ENCODE peak calls at places on chromosomes 1 and 21, in six cellular contexts. One of them, this sample, is unnamed.

GRCh38 chr1:44602675-44603610 is 71.3 kb downstream of the TMEM53 start:
- DNase-seq in K562: no peak
- DNase-seq in HepG2: no peak
- DNase-seq in H1: no peak
- DNase-seq in GM12878: no peak
- DNase-seq in SK-N-SH: peak
- DNase-seq in this sample: no peak

GRCh38 chr1:205983925-205984725 is 19.1 kb downstream of the RAB7B start:
- DNase-seq in K562: peak
- DNase-seq in HepG2: peak
- DNase-seq in H1: peak
- DNase-seq in GM12878: no peak
- DNase-seq in SK-N-SH: peak
- DNase-seq in this sample: no peak

GRCh38 chr1:164754088-164754600 is 195.2 kb downstream of the PBX1 start:
- DNase-seq in K562: no peak
- DNase-seq in HepG2: no peak
- DNase-seq in H1: no peak
- DNase-seq in GM12878: no peak
- DNase-seq in SK-N-SH: no peak
- DNase-seq in this sample: no peak

GRCh38 chr1:157096881-157097280 is 2.7 kb downstream of the ETV3L start:
- DNase-seq in K562: no peak
- DNase-seq in HepG2: no peak
- DNase-seq in H1: no peak
- DNase-seq in GM12878: no peak
- DNase-seq in SK-N-SH: no peak
- DNase-seq in this sample: no peak

GRCh38 chr21:22842875-22843274 is 1844.7 kb downstream of the NCAM2 start:
- DNase-seq in K562: no peak
- DNase-seq in HepG2: no peak
- DNase-seq in H1: no peak
- DNase-seq in GM12878: no peak
- DNase-seq in SK-N-SH: no peak
- DNase-seq in this sample: no peak

GRCh38 chr1:112402682-112403643 is 6.9 kb downstream of the CTTNBP2NL start:
- DNase-seq in K562: no peak
- DNase-seq in HepG2: no peak
- DNase-seq in H1: no peak
- DNase-seq in GM12878: no peak
- DNase-seq in SK-N-SH: no peak
- DNase-seq in this sample: no peak

GRCh38 chr1:201648911-201649775 is 110.2 kb downstream of the NAV1 start:
- DNase-seq in K562: peak
- DNase-seq in HepG2: no peak
- DNase-seq in H1: peak
- DNase-seq in GM12878: no peak
- DNase-seq in SK-N-SH: peak
- DNase-seq in this sample: no peak

GRCh38 chr1:236718328-236718727 is 32.0 kb downstream of the ACTN2 start:
- DNase-seq in K562: no peak
- DNase-seq in HepG2: no peak
- DNase-seq in H1: no peak
- DNase-seq in GM12878: no peak
- DNase-seq in SK-N-SH: no peak
- DNase-seq in this sample: no peak

GRCh38 chr1:30386145-30386926 is 337.0 kb downstream of the MATN1 start:
- DNase-seq in K562: no peak
- DNase-seq in HepG2: peak
- DNase-seq in H1: no peak
- DNase-seq in GM12878: no peak
- DNase-seq in SK-N-SH: no peak
- DNase-seq in this sample: no peak

GRCh38 chr1:5595531-5596170 is 396.6 kb downstream of the NPHP4 start:
- DNase-seq in K562: no peak
- DNase-seq in HepG2: no peak
- DNase-seq in H1: no peak
- DNase-seq in GM12878: no peak
- DNase-seq in SK-N-SH: no peak
- DNase-seq in this sample: no peak

GRCh38 chr1:101268893-101269292 is 32.1 kb downstream of the S1PR1 start:
- DNase-seq in K562: no peak
- DNase-seq in HepG2: no peak
- DNase-seq in H1: no peak
- DNase-seq in GM12878: no peak
- DNase-seq in SK-N-SH: no peak
- DNase-seq in this sample: no peak

GRCh38 chr1:154418062-154418897 is 13.1 kb downstream of the IL6R start:
- DNase-seq in K562: no peak
- DNase-seq in HepG2: peak
- DNase-seq in H1: no peak
- DNase-seq in GM12878: no peak
- DNase-seq in SK-N-SH: peak
- DNase-seq in this sample: no peak

GRCh38 chr1:199246716-199247115 is 607.9 kb downstream of the PTPRC start:
- DNase-seq in K562: no peak
- DNase-seq in HepG2: no peak
- DNase-seq in H1: no peak
- DNase-seq in GM12878: no peak
- DNase-seq in SK-N-SH: peak
- DNase-seq in this sample: no peak

GRCh38 chr1:53370369-53370961 is 42.6 kb upstream of the LRP8 start:
- DNase-seq in K562: no peak
- DNase-seq in HepG2: no peak
- DNase-seq in H1: peak
- DNase-seq in GM12878: no peak
- DNase-seq in SK-N-SH: no peak
- DNase-seq in this sample: no peak

GRCh38 chr21:29155118-29155932 is 24.9 kb downstream of the MAP3K7CL start:
- DNase-seq in K562: no peak
- DNase-seq in HepG2: no peak
- DNase-seq in H1: no peak
- DNase-seq in GM12878: no peak
- DNase-seq in SK-N-SH: peak
- DNase-seq in this sample: no peak

GRCh38 chr1:24157921-24158481 is 15.1 kb upstream of the IL22RA1 start:
- DNase-seq in K562: no peak
- DNase-seq in HepG2: no peak
- DNase-seq in H1: no peak
- DNase-seq in GM12878: no peak
- DNase-seq in SK-N-SH: peak
- DNase-seq in this sample: no peak

GRCh38 chr1:77706321-77706720 is 23.9 kb upstream of the ZZZ3 start:
- DNase-seq in K562: no peak
- DNase-seq in HepG2: no peak
- DNase-seq in H1: no peak
- DNase-seq in GM12878: no peak
- DNase-seq in SK-N-SH: no peak
- DNase-seq in this sample: no peak

GRCh38 chr21:43712268-43712942 is 6.5 kb upstream of the PDXK start:
- DNase-seq in K562: no peak
- DNase-seq in HepG2: no peak
- DNase-seq in H1: no peak
- DNase-seq in GM12878: no peak
- DNase-seq in SK-N-SH: no peak
- DNase-seq in this sample: no peak

GRCh38 chr1:58180537-58180936 is 366.0 kb downstream of the OMA1 start:
- DNase-seq in K562: no peak
- DNase-seq in HepG2: no peak
- DNase-seq in H1: no peak
- DNase-seq in GM12878: no peak
- DNase-seq in SK-N-SH: no peak
- DNase-seq in this sample: no peak

GRCh38 chr1:184634296-184634695 is 120.4 kb downstream of the EDEM3 start:
- DNase-seq in K562: no peak
- DNase-seq in HepG2: no peak
- DNase-seq in H1: no peak
- DNase-seq in GM12878: no peak
- DNase-seq in SK-N-SH: no peak
- DNase-seq in this sample: no peak

GRCh38 chr21:15159382-15160020 is 94.7 kb upstream of the NRIP1 start:
- DNase-seq in K562: no peak
- DNase-seq in HepG2: no peak
- DNase-seq in H1: no peak
- DNase-seq in GM12878: no peak
- DNase-seq in SK-N-SH: no peak
- DNase-seq in this sample: no peak

GRCh38 chr1:17596651-17597509 is 57.4 kb downstream of the ARHGEF10L start:
- DNase-seq in K562: no peak
- DNase-seq in HepG2: no peak
- DNase-seq in H1: no peak
- DNase-seq in GM12878: no peak
- DNase-seq in SK-N-SH: peak
- DNase-seq in this sample: no peak

GRCh38 chr1:222631611-222632208 is 13.8 kb downstream of the MIA3 start:
- DNase-seq in K562: no peak
- DNase-seq in HepG2: no peak
- DNase-seq in H1: no peak
- DNase-seq in GM12878: no peak
- DNase-seq in SK-N-SH: no peak
- DNase-seq in this sample: no peak

GRCh38 chr1:64880449-64880848 is 85.9 kb downstream of the JAK1 start:
- DNase-seq in K562: no peak
- DNase-seq in HepG2: no peak
- DNase-seq in H1: peak
- DNase-seq in GM12878: no peak
- DNase-seq in SK-N-SH: no peak
- DNase-seq in this sample: no peak

GRCh38 chr21:37659874-37660273 is 256.4 kb downstream of the KCNJ6 start:
- DNase-seq in K562: no peak
- DNase-seq in HepG2: no peak
- DNase-seq in H1: no peak
- DNase-seq in GM12878: no peak
- DNase-seq in SK-N-SH: no peak
- DNase-seq in this sample: no peak

GRCh38 chr1:155989242-155989991 is 11.1 kb upstream of the ARHGEF2 start:
- DNase-seq in K562: peak
- DNase-seq in HepG2: peak
- DNase-seq in H1: peak
- DNase-seq in GM12878: no peak
- DNase-seq in SK-N-SH: peak
- DNase-seq in this sample: no peak

GRCh38 chr1:243490147-243490546 is 234.3 kb downstream of the SDCCAG8 start:
- DNase-seq in K562: no peak
- DNase-seq in HepG2: no peak
- DNase-seq in H1: no peak
- DNase-seq in GM12878: no peak
- DNase-seq in SK-N-SH: no peak
- DNase-seq in this sample: no peak

DNA sequence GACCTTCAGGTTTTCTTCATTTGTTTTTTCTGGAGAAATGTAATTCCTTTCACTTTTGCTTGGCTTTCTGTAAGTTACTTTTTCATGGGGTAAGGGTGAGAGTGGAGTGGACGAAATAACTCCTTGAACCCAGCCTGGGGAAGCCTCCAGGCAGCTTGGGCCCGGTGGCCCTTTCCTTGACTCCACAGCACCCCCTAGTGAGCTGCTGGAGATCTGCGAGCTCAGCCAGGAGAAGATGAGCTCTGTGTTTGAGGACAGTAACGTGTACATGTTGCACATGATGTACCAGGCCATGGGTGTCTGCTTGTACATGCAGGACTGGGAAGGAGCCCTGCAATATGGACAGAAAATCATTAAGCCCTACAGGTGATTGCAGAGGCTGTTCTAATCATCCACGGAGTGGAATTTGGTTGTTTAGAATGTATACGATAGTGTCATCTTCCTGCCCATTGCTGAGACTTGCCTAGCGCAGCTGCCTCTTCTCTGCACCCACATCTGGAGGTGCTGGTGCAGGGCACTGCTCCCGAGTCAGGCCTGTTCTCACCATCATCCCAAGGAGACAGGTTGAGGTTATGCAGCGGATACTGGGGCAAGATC is 51.0 kb downstream of the SMYD2 start:
- DNase-seq in K562: peak
- DNase-seq in HepG2: peak
- DNase-seq in H1: peak
- DNase-seq in GM12878: no peak
- DNase-seq in SK-N-SH: peak
- DNase-seq in this sample: peak
- TF ChIP-seq GABPA in K562: no peak
- TF ChIP-seq GABPA in HepG2: no peak
- TF ChIP-seq GABPA in H1: no peak
- TF ChIP-seq GABPA in GM12878: no peak
- TF ChIP-seq GABPA in SK-N-SH: no peak
- TF ChIP-seq GABPA in this sample: no peak

DNA sequence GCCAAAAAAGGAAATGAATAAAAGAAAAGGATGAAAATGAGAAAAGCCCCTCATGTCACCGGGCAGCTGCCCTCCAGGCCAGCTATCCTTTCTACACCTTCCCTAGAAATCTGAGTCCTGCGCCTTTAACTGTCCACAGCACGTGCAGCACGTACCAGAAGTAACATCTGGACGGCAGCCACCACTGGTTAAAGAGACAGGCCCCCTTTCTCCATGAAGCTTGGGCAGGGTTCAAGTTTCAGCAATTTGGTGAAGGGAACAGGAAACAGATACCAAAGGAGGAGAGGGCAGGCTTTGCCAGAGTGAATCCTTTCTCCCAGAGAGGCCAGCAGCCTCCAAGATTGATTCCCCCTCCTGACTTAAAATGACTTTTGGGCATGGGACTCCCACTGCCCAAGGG is 3.6 kb upstream of the KIAA2013 start:
- DNase-seq in K562: no peak
- DNase-seq in HepG2: peak
- DNase-seq in H1: no peak
- DNase-seq in GM12878: no peak
- DNase-seq in SK-N-SH: peak
- DNase-seq in this sample: peak
- TF ChIP-seq GABPA in K562: no peak
- TF ChIP-seq GABPA in HepG2: no peak
- TF ChIP-seq GABPA in H1: no peak
- TF ChIP-seq GABPA in GM12878: no peak
- TF ChIP-seq GABPA in SK-N-SH: no peak
- TF ChIP-seq GABPA in this sample: no peak

DNA sequence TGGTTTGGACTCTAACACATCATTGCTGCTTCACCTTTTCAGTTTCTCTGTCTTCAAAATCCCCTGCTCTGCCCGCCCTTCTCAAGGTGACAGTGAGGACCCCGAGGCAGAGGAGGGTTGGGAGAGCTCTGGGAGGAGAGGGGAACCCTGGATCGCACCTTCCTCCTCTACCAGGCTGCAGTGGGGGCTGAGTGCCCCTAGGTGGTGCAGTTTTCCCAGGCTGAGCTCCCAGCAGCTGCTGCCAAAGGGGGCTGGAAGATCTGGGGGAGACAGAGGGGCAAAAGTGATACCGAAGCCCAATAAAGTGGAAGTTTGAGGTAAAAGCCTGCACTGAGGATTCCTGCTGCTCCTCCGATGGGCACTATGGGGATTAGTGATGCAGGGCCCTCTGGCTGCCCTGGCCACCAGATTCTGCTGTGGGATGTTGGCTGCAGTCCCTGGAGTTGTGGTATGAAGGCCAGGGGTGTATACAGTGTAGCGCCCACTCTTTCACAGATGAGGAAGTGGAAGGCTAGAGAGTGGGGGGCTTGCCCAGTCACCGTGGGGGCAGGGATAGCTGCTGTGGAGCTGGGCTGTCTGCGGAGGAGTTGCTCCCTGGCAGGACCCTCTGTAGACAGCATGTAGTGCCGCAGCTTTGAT is 40.7 kb upstream of the SCMH1 start:
- DNase-seq in K562: peak
- DNase-seq in HepG2: peak
- DNase-seq in H1: peak
- DNase-seq in GM12878: no peak
- DNase-seq in SK-N-SH: peak
- DNase-seq in this sample: peak
- TF ChIP-seq GABPA in K562: no peak
- TF ChIP-seq GABPA in HepG2: no peak
- TF ChIP-seq GABPA in H1: no peak
- TF ChIP-seq GABPA in GM12878: no peak
- TF ChIP-seq GABPA in SK-N-SH: no peak
- TF ChIP-seq GABPA in this sample: no peak

GRCh38 chr1:32447469-32448185 is 17.2 kb upstream of the ZBTB8B start:
- DNase-seq in K562: peak
- DNase-seq in HepG2: no peak
- DNase-seq in H1: peak
- DNase-seq in GM12878: no peak
- DNase-seq in SK-N-SH: no peak
- DNase-seq in this sample: no peak
- TF ChIP-seq GABPA in K562: no peak
- TF ChIP-seq GABPA in HepG2: no peak
- TF ChIP-seq GABPA in H1: no peak
- TF ChIP-seq GABPA in GM12878: no peak
- TF ChIP-seq GABPA in SK-N-SH: no peak
- TF ChIP-seq GABPA in this sample: no peak